ENCODE peak calls at places on chromosomes 16 and 17, in four cellular contexts. O is IMR-90, N is H9, X is H1. P is an unnamed sample.

GRCh38 chr16:165218-165538 is 600 bp upstream of the HBM start:
- DNase-seq in X (no peak), O (no peak), N (peak), P (peak)

GRCh38 chr17:48818361-48818841 is 1.4 kb upstream of the TTLL6 start:
- DNase-seq in X (no peak), O (no peak), N (peak), P (peak)

GRCh38 chr17:75288784-75289121 is 480 bp downstream of the SLC25A19 start:
- DNase-seq in X (no peak), O (no peak), N (peak), P (peak)

GRCh38 chr17:50260501-50260911 is 13.8 kb upstream of the TMEM92 start:
- DNase-seq in N (no peak), O (no peak), X (no peak), P (no peak)

GRCh38 chr17:76327689-76328088 is 19.6 kb upstream of the QRICH2 start:
- DNase-seq in X (no peak), O (no peak), N (no peak), P (no peak)

GRCh38 chr17:45649796-45650195 is 134.3 kb upstream of the CRHR1 start:
- DNase-seq in O (no peak), X (no peak), N (no peak), P (no peak)

GRCh38 chr17:35082073-35082657 is 18.7 kb upstream of the RFFL start:
- DNase-seq in O (peak), N (no peak), X (no peak), P (no peak)

GRCh38 chr17:73313526-73314127 is 1.8 kb upstream of the CDC42EP4 start:
- DNase-seq in O (no peak), N (no peak), X (no peak), P (no peak)

GRCh38 chr17:63405020-63405419 is 41.1 kb downstream of the CYB561 start:
- DNase-seq in X (no peak), N (no peak), O (no peak), P (no peak)

GRCh38 chr17:37743612-37743874 is 1.3 kb downstream of the HNF1B start:
- DNase-seq in N (peak), X (no peak), O (no peak), P (no peak)

GRCh38 chr16:29993903-29994612 is 1.4 kb downstream of the HIRIP3 start:
- DNase-seq in O (no peak), N (no peak), X (no peak), P (no peak)
- H3K56ac ChIP-seq in O (no peak), N (no peak), X (no peak), P (peak)

GRCh38 chr17:82873521-82873920 is 33.7 kb upstream of the ZNF750 start:
- DNase-seq in X (no peak), N (no peak), O (no peak), P (no peak)
- H4K5ac ChIP-seq in X (no peak), N (no peak), O (no peak), P (no peak)

GRCh38 chr17:81096741-81097133 is 61.8 kb downstream of the BAIAP2 start:
- DNase-seq in N (no peak), X (no peak), O (no peak), P (no peak)
- H3K56ac ChIP-seq in N (no peak), X (no peak), O (no peak), P (peak)

DNA sequence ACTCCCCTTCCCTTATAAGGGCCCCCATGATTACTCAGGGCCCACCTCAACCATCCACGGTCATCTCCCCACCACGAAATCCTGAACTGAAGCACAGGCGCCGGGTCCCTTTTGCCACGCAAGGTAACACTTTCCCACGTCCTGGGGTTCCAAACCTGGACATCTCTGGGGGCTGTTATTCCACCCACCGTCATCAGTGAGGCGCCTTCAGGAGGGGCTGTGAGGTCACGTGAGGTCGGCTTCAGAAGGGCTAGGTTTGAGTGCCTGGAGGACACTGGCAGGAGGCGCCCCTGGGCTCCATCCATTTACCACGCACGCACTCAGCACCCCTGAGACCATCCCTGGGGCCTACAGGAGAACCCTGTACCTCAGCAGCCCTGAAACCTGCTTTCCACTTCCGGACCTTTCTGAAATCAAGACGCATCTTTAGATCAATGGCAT is 4.1 kb downstream of the CD2BP2 start:
- DNase-seq in X (no peak), O (no peak), N (no peak), P (no peak)
- H4K5ac ChIP-seq in X (no peak), O (no peak), N (no peak), P (no peak)

DNA sequence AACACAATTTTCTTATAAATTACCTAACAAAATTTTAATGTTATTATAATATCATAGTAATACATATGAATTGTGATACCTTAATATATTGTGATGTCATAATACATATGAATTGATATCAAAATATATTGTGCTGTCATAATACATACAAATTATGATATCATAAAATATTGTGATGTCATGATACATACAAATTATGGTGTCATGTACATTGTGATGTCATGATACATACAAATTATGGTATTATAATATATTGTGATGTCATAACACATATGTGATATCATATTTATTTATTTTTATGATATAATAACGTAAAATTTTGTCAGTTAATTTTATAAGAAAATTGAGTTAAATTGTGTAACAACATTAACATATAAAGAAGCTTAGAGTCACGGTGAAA is 1927.2 kb downstream of the TP53TG3F start:
- DNase-seq in N (no peak), O (no peak), X (no peak), P (no peak)
- H3K56ac ChIP-seq in N (no peak), O (no peak), X (no peak), P (no peak)

DNA sequence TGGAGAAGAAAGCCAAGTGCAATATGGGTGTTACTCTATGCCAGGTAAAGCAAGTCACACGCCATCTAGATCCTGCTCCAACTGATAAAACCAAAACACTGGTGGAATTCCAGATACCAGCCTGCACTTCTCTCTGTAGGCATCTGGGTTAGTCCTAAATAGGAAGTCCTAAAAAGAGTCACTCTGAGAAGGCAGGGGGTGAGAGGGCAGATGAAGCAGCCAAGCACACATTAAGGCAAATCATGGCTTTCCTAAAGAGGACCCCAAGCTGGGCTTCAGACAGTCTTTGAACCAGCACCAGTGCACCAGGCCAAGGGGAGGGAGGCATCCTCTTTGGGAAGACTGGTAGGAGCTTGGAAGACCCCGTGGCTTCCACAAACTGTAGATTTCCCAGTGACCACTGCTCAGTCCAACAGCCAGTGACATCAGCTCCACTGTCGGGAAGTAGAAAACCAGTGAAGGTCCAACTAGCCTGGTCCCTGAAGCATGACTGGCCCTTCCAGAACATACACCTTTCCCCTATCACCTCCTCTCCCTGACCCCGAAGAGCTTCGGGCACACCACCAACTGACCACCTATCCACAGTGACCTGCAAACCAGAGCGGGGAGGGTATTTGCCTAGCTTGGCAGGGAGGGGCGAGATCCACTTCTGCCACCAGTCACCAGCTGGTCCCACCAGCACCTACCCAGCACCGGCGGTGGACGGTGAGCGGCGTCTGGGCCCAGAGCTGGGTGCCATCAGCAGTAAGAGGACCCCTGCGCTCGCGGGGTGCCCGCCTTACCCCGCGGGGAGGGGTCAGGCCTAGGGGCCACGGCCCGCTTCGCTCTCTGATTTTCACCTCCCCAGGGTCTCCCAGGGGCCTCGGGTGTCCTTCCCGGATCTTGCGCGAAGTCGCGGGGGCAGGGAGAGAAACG is 1.0 kb downstream of the LITAF start:
- DNase-seq in N (no peak), O (peak), X (no peak), P (peak)
- H4K5ac ChIP-seq in N (no peak), O (peak), X (no peak), P (no peak)

DNA sequence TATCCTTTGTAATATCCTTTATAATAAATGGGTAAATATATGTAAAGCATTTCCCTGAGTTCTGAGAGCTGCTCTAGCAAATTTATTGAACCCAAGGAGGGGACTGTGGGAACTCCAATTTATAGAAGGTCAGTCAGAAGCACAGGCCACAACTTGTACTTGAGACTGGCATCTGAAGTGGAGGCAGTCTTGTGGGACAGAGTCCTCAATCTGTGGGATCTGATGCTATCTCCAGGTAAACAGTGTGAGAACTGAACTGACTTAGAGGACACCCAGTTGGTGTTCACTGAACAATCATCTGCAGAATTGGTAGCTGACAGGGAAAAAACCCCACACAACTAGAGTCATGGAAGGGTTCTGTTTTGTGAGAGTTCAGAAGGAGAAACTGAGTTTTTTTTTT is 34.0 kb downstream of the AKAP10 start:
- DNase-seq in X (no peak), N (no peak), O (no peak), P (no peak)
- H3K56ac ChIP-seq in X (no peak), N (no peak), O (no peak), P (no peak)